ENCODE peak calls at places on chromosomes 12 and 14, in ten cellular contexts. M, T, K, I, O, Y, G, E, S and W are unnamed samples.

GRCh38 chr12:103745962-103746361 is 95.1 kb downstream of the NT5DC3 start:
- DNase-seq in E (no peak), Y (no peak), T (peak), I (no peak), O (no peak), M (no peak), G (no peak), K (no peak), S (no peak), W (no peak)

GRCh38 chr14:99280852-99281251 is 8.9 kb upstream of the BCL11B start:
- DNase-seq in M (no peak), S (no peak), O (no peak), I (no peak), G (no peak), E (no peak), K (no peak), Y (no peak), T (no peak), W (no peak)

GRCh38 chr14:94054936-94055335 is 26.1 kb downstream of the DDX24 start:
- DNase-seq in T (no peak), E (no peak), G (no peak), O (no peak), M (no peak), S (no peak), K (no peak), I (no peak), Y (no peak), W (no peak)

GRCh38 chr12:52615208-52615868 is 3.0 kb downstream of the KRT73 start:
- DNase-seq in S (peak), T (no peak), Y (no peak), K (no peak), O (no peak), G (no peak), I (no peak), E (no peak), M (no peak), W (no peak)

GRCh38 chr14:101937926-101938767 is 26.2 kb upstream of the DYNC1H1 start:
- DNase-seq in S (no peak), E (no peak), G (no peak), K (no peak), O (no peak), I (no peak), M (no peak), Y (no peak), T (no peak), W (peak)

GRCh38 chr12:124884587-124885438 is 21.1 kb upstream of the SCARB1 start:
- DNase-seq in O (no peak), M (peak), Y (no peak), T (peak), K (no peak), G (peak), E (peak), S (no peak), I (no peak), W (no peak)

GRCh38 chr14:89787525-89787924 is 167.0 kb downstream of the EFCAB11 start:
- DNase-seq in M (no peak), K (no peak), I (no peak), G (no peak), Y (no peak), O (no peak), E (no peak), T (no peak), S (peak), W (no peak)

GRCh38 chr12:56377310-56377988 is 14.8 kb upstream of the APOF start:
- DNase-seq in S (peak), I (no peak), K (no peak), G (no peak), Y (no peak), O (no peak), T (no peak), E (no peak), M (no peak), W (no peak)

GRCh38 chr12:65606008-65606766 is 218.1 kb upstream of the HMGA2 start:
- DNase-seq in O (no peak), E (no peak), S (no peak), M (no peak), G (no peak), T (no peak), K (no peak), I (no peak), Y (no peak), W (no peak)

GRCh38 chr12:57461326-57461903 is 1.8 kb downstream of the GLI1 start:
- DNase-seq in T (peak), I (peak), Y (no peak), S (peak), M (peak), K (no peak), O (peak), E (peak), G (peak), W (peak)

GRCh38 chr12:46269429-46270241 is 792 bp upstream of the SLC38A1 start:
- DNase-seq in T (peak), M (peak), O (no peak), S (peak), G (no peak), Y (no peak), K (peak), E (peak), I (no peak), W (no peak)

GRCh38 chr14:39218171-39218769 is 15.4 kb upstream of the MIA2 start:
- DNase-seq in K (no peak), E (no peak), G (no peak), I (no peak), T (no peak), O (no peak), Y (no peak), M (no peak), S (peak), W (no peak)

GRCh38 chr14:31895206-31895605 is 181.9 kb upstream of the ARHGAP5 start:
- DNase-seq in O (no peak), G (no peak), I (no peak), S (peak), M (no peak), K (no peak), Y (no peak), E (no peak), T (no peak), W (no peak)

GRCh38 chr14:36580856-36581831 is 1.3 kb downstream of the NKX2-8 start:
- DNase-seq in K (no peak), M (no peak), E (peak), S (peak), Y (no peak), O (no peak), G (peak), I (no peak), T (peak), W (peak)

GRCh38 chr12:92543359-92543758 is 159.4 kb upstream of the PLEKHG7 start:
- DNase-seq in Y (no peak), O (no peak), K (no peak), G (peak), I (no peak), M (peak), T (no peak), S (peak), E (no peak), W (no peak)

GRCh38 chr12:51536159-51536558 is 54.9 kb upstream of the SCN8A start:
- DNase-seq in S (peak), I (no peak), O (no peak), M (no peak), E (no peak), T (no peak), K (no peak), Y (no peak), G (no peak), W (no peak)

GRCh38 chr14:23577710-23578392 is 739 bp downstream of the JPH4 start:
- DNase-seq in I (peak), Y (no peak), M (no peak), K (no peak), G (no peak), O (no peak), S (no peak), E (no peak), T (peak), W (peak)

GRCh38 chr12:91902860-91903683 is 242.6 kb downstream of the BTG1 start:
- DNase-seq in G (no peak), E (no peak), I (no peak), K (no peak), Y (no peak), O (no peak), T (no peak), M (no peak), S (peak), W (no peak)

GRCh38 chr12:39975374-39975918 is 130.4 kb downstream of the SLC2A13 start:
- DNase-seq in M (no peak), I (no peak), K (no peak), G (no peak), Y (no peak), T (no peak), O (no peak), S (peak), E (no peak), W (no peak)

GRCh38 chr12:67080637-67081036 is 188.5 kb upstream of the CAND1 start:
- DNase-seq in T (no peak), O (no peak), S (no peak), I (no peak), Y (no peak), M (no peak), K (no peak), G (no peak), E (no peak), W (no peak)

GRCh38 chr12:82527165-82527780 is 159.4 kb upstream of the TMTC2 start:
- DNase-seq in K (no peak), O (no peak), I (no peak), S (peak), E (peak), T (peak), G (peak), M (peak), Y (peak), W (no peak)

GRCh38 chr12:77339610-77340009 is 274.2 kb upstream of the E2F7 start:
- DNase-seq in S (peak), K (no peak), Y (peak), I (no peak), E (no peak), M (no peak), T (no peak), G (no peak), O (no peak), W (no peak)

GRCh38 chr12:104529130-104529874 is 72.6 kb downstream of the CHST11 start:
- DNase-seq in K (no peak), E (no peak), I (no peak), O (no peak), Y (no peak), G (no peak), S (peak), T (no peak), M (no peak), W (no peak)

GRCh38 chr12:71661977-71662522 is 1.6 kb downstream of the ZFC3H1 start:
- DNase-seq in I (no peak), T (no peak), G (no peak), O (no peak), S (peak), K (no peak), E (no peak), M (no peak), Y (peak), W (no peak)

GRCh38 chr12:121825041-121825523 is 21.3 kb downstream of the SETD1B start:
- DNase-seq in G (no peak), M (no peak), I (no peak), T (no peak), K (no peak), S (no peak), Y (no peak), E (no peak), O (peak), W (no peak)

GRCh38 chr12:32448581-32448980 is 49.2 kb downstream of the FGD4 start:
- DNase-seq in E (no peak), S (peak), K (no peak), T (no peak), G (no peak), O (no peak), I (no peak), Y (no peak), M (no peak), W (no peak)

GRCh38 chr14:37890095-37890494 is 294.7 kb downstream of the TTC6 start:
- DNase-seq in G (no peak), E (no peak), K (no peak), T (no peak), I (no peak), Y (no peak), S (no peak), O (no peak), M (no peak), W (no peak)
- TF ChIP-seq CTCF in G (no peak), E (no peak), K (no peak), T (no peak), I (peak), Y (no peak), S (peak), O (no peak), M (no peak), W (peak)

GRCh38 chr14:79295385-79295784 is 915.9 kb downstream of the DIO2 start:
- DNase-seq in I (no peak), G (no peak), Y (no peak), O (no peak), T (no peak), S (no peak), M (no peak), E (no peak), K (no peak), W (no peak)

GRCh38 chr14:79298373-79298772 is 912.9 kb downstream of the DIO2 start:
- DNase-seq in M (no peak), S (no peak), I (no peak), E (no peak), Y (no peak), K (no peak), T (no peak), G (no peak), O (no peak), W (no peak)

GRCh38 chr14:79293482-79293881 is 917.8 kb downstream of the DIO2 start:
- DNase-seq in S (no peak), Y (no peak), T (no peak), K (no peak), M (no peak), O (no peak), E (no peak), G (no peak), I (no peak), W (no peak)

GRCh38 chr14:79299162-79299561 is 912.1 kb downstream of the DIO2 start:
- DNase-seq in O (no peak), G (no peak), I (no peak), K (no peak), M (no peak), T (no peak), E (no peak), Y (no peak), S (no peak), W (no peak)

GRCh38 chr14:79294506-79294905 is 916.8 kb downstream of the DIO2 start:
- DNase-seq in K (no peak), E (no peak), G (no peak), T (no peak), S (peak), O (no peak), I (no peak), M (no peak), Y (no peak), W (no peak)
- TF ChIP-seq CTCF in K (no peak), E (no peak), G (no peak), T (no peak), S (no peak), O (no peak), I (no peak), M (no peak), Y (no peak), W (no peak)

DNA sequence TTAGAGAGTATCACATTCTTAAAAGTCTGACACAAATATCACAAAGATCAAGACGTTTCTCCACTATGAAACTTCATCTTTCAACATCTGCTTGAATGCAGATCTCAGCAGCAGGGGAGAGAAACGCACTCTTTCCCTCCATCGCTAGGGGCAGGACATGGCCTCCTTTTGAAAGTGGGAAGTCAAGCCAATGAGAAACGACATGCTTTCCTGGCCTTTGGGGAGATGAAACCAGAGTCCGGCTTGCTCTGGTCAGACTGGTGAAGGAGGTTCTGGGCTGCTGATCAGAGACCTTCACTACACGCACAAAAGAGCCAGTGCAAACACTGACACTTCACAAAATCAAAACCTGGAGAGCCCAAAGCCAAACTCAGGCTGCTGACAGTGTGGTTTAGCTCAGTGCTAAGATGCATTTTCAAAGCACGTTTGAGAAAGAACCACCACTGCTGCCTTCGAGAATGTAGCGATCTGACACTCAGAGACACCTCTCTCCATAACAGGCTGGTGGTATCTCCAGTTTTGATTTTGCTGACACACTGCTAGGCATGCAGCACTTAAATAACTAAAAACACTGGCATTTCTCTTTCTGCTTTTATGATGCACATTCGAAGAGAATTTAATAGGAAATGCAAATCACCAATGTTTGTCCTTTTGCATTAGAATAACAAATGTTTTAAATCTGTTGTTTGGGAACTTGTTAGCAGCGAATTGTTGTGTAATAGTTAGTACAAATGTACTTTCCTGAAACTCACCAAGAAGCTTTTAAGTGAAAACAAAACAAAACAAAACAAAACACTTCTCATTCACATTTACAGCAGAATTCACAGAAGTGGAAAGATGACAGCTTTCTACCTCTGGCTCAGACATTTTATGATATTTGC is 93.9 kb upstream of the OVCH1 start:
- DNase-seq in Y (no peak), G (no peak), S (peak), K (no peak), T (peak), I (no peak), E (no peak), M (no peak), O (no peak), W (no peak)
- TF ChIP-seq CTCF in Y (peak), G (peak), S (peak), K (no peak), T (no peak), I (peak), E (no peak), M (no peak), O (peak), W (peak)

DNA sequence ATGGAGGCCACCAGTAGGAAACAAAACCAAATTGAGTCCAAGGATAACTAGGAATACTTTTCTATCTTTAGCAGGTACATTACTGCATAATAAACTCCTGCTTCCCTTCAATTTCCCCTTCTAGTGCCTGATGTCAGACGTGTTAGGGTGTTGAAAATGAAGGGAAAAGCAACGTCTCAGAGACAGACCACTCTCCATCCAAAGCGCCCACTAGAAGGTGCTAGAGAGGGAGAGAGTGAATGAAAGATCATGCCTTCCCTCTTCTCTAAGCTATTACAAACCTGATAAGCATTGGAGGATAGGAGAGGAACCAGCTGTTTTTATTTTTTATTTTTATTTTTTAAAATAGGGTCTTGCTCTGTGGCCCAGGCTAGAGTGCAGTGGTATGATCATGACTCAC is 64.1 kb downstream of the ZNF641 start:
- DNase-seq in G (no peak), T (peak), M (no peak), E (no peak), Y (no peak), K (no peak), O (no peak), S (peak), I (no peak), W (no peak)
- TF ChIP-seq CTCF in G (peak), T (no peak), M (no peak), E (peak), Y (peak), K (no peak), O (peak), S (peak), I (peak), W (peak)

DNA sequence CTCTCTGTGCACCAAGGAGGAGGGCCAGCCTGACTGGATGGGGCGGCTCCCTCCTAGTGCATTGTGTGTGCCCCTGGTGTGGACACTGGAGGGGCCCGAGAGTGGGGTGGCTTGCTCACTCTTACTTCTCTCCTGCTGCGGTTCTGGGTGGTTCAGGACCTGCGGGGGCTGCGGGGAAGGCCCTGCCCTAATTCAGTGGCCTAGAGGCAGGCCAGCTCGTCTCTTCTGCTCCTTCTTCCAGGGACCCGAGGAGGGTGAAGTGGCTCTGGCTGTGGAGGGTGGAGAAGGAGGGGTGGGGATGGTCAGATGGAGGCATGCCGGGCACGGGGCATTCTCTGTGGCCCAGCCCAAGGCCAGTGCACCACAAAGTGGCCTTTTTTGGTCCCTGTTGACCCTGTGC is 87.1 kb downstream of the BEGAIN start:
- DNase-seq in O (no peak), Y (no peak), I (no peak), G (no peak), S (no peak), M (no peak), K (no peak), T (no peak), E (no peak), W (no peak)
- TF ChIP-seq CTCF in O (no peak), Y (no peak), I (no peak), G (no peak), S (no peak), M (no peak), K (no peak), T (no peak), E (no peak), W (no peak)

DNA sequence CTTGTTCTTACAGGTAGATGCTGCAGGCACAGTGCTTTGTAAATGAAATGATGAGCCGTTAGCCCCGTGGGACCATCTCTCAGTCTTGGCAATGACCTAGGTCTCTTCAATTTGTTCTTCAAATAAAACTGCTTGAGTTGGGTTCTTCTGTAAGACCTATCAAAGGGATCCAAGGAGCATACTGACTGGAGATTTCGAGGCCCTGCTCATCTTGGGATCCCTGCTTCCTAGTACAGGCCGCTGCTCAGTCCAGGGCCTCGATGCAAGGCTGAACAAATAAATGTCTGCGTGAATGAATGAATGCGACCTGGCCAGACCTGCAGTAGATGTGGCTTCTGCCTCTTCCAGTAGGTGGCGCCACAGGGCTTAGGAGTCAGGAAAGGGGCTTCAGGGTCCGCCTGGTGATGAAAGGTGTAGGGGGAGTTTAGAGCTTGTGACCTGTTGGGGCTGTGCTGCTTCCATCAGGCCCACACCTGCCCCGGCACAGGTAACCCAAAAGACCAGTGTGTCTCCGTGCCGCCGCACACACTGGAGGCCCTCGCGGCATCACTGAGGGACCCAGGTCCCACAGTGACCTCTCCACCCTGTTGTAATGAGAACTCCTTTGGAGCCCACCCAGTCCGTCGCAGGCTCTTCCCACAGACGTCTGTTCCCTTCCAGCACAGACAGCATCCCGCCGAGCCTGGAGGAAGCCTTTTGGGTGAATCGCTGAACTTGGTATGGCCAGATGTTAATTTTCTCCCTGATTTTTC is 4.4 kb downstream of the CACNA1C start:
- DNase-seq in M (peak), I (peak), T (peak), G (peak), S (peak), E (peak), K (no peak), Y (no peak), O (peak), W (no peak)
- TF ChIP-seq CTCF in M (peak), I (peak), T (peak), G (peak), S (peak), E (peak), K (no peak), Y (peak), O (peak), W (peak)